ENCODE peak calls at places on chromosomes 11 and 22, in eight cellular contexts. Y is AG10803; I is activated gamma-delta T cell; B is HL-60; R is T follicular helper cell; X is stimulated activated CD4-positive, alpha-beta T cell treated with anti-CD3 and anti-CD28 coated beads, Interleukin-12 subunit alpha, Interleukin-12 subunit beta, amount 100 ng/mL, for 48 hours; J is ecto neural progenitor cell; K is left lung. W is an unnamed sample.

GRCh38 chr22:42376721-42377177 is 55.5 kb downstream of the NFAM1 start:
- DNase-seq in K (peak), Y (peak), X (no peak), B (no peak), J (peak), I (no peak), R (no peak), W (peak)

GRCh38 chr22:27173530-27173929 is 516.1 kb downstream of the MIAT start:
- DNase-seq in I (no peak), R (no peak), B (no peak), J (no peak), X (no peak), K (no peak), Y (no peak), W (no peak)

GRCh38 chr11:116855413-116855812 is 18.0 kb upstream of the APOA1 start:
- DNase-seq in X (no peak), R (no peak), Y (no peak), B (no peak), K (no peak), I (no peak), J (no peak), W (no peak)

GRCh38 chr11:66228521-66228920 is 39.9 kb upstream of the RAB1B start:
- DNase-seq in X (no peak), Y (no peak), J (no peak), R (no peak), B (no peak), K (no peak), I (no peak), W (peak)

GRCh38 chr22:23128269-23129108 is 13.3 kb downstream of the RSPH14 start:
- DNase-seq in I (no peak), X (peak), J (peak), B (peak), Y (peak), K (peak), R (peak), W (peak)

GRCh38 chr11:32497951-32498350 is 62.6 kb upstream of the WT1 start:
- DNase-seq in B (no peak), R (no peak), I (no peak), Y (no peak), X (no peak), K (no peak), J (no peak), W (no peak)

GRCh38 chr11:70510106-70510505 is 111.8 kb downstream of the CTTN start:
- DNase-seq in K (no peak), R (no peak), X (no peak), I (no peak), J (no peak), Y (no peak), B (no peak), W (no peak)

GRCh38 chr11:74686792-74687191 is 44.4 kb downstream of the CHRDL2 start:
- DNase-seq in I (no peak), Y (peak), J (no peak), B (no peak), K (no peak), R (no peak), X (no peak), W (peak)

GRCh38 chr22:27669798-27670599 is 131.6 kb downstream of the MN1 start:
- DNase-seq in B (no peak), I (no peak), X (no peak), R (no peak), K (no peak), Y (no peak), J (no peak), W (no peak)

GRCh38 chr11:10397226-10397987 is 57.7 kb upstream of the AMPD3 start:
- DNase-seq in X (no peak), I (no peak), K (no peak), B (no peak), Y (no peak), R (no peak), J (peak), W (no peak)

GRCh38 chr11:96329855-96330510 is 13.0 kb downstream of the MAML2 start:
- DNase-seq in R (no peak), J (no peak), B (no peak), K (no peak), I (no peak), X (no peak), Y (no peak), W (no peak)

GRCh38 chr11:59756845-59757244 is 1.7 kb downstream of the STX3 start:
- DNase-seq in Y (no peak), X (no peak), J (no peak), R (no peak), I (no peak), K (peak), B (peak), W (peak)

GRCh38 chr11:44817207-44817944 is 90.6 kb downstream of the TSPAN18 start:
- DNase-seq in R (no peak), J (no peak), B (no peak), Y (peak), K (no peak), X (no peak), I (no peak), W (no peak)

GRCh38 chr22:28917747-28918543 is 34.6 kb downstream of the ZNRF3 start:
- DNase-seq in I (no peak), J (peak), Y (peak), K (peak), R (no peak), B (no peak), X (no peak), W (no peak)

GRCh38 chr11:66317322-66317765 is 500 bp upstream of the CD248 start:
- DNase-seq in Y (peak), K (no peak), R (no peak), J (no peak), B (no peak), I (no peak), X (no peak), W (no peak)

GRCh38 chr22:42114721-42115120 is 15.9 kb downstream of the CYP2D6 start:
- DNase-seq in K (no peak), J (peak), R (no peak), Y (peak), B (peak), I (no peak), X (no peak), W (no peak)

GRCh38 chr11:6667733-6668374 is 12.2 kb upstream of the DCHS1 start:
- DNase-seq in B (peak), R (no peak), I (no peak), J (no peak), X (no peak), Y (peak), K (no peak), W (no peak)

GRCh38 chr11:115477410-115477809 is 26.8 kb downstream of the CADM1 start:
- DNase-seq in K (no peak), X (no peak), R (no peak), Y (no peak), I (no peak), B (no peak), J (no peak), W (no peak)

GRCh38 chr11:96154802-96155520 is 188.0 kb downstream of the MAML2 start:
- DNase-seq in K (no peak), Y (peak), I (no peak), J (no peak), X (no peak), B (no peak), R (no peak), W (no peak)

GRCh38 chr22:42596376-42596775 is 18.3 kb downstream of the POLDIP3 start:
- DNase-seq in Y (no peak), J (no peak), K (no peak), I (no peak), B (no peak), R (no peak), X (no peak), W (no peak)

GRCh38 chr11:47442514-47442913 is 6.4 kb downstream of the RAPSN start:
- DNase-seq in X (no peak), I (no peak), R (no peak), K (no peak), B (no peak), J (no peak), Y (no peak), W (no peak)

GRCh38 chr11:92784313-92784712 is 185.1 kb upstream of the MTNR1B start:
- DNase-seq in R (no peak), B (no peak), K (no peak), Y (no peak), J (no peak), I (no peak), X (no peak), W (no peak)

GRCh38 chr11:71222318-71223080 is 29.9 kb downstream of the SHANK2 start:
- DNase-seq in B (no peak), K (peak), X (no peak), I (no peak), Y (no peak), J (no peak), R (no peak), W (peak)

GRCh38 chr22:42368379-42369249 is 63.6 kb downstream of the NFAM1 start:
- DNase-seq in R (peak), K (peak), I (no peak), X (no peak), B (no peak), J (no peak), Y (no peak), W (peak)

GRCh38 chr11:96169250-96169649 is 173.7 kb downstream of the MAML2 start:
- DNase-seq in X (no peak), Y (no peak), K (no peak), B (no peak), R (no peak), I (no peak), J (no peak), W (no peak)

GRCh38 chr11:72982286-72982685 is 159.8 kb downstream of the FCHSD2 start:
- DNase-seq in X (no peak), B (no peak), I (no peak), K (no peak), J (no peak), R (no peak), Y (no peak), W (no peak)

GRCh38 chr22:48952256-48953102 is 875.2 kb downstream of the BRD1 start:
- DNase-seq in R (no peak), Y (no peak), X (no peak), I (no peak), K (no peak), B (no peak), J (peak), W (no peak)

GRCh38 chr11:77209663-77210062 is 81.6 kb downstream of the MYO7A start:
- DNase-seq in B (no peak), X (no peak), I (no peak), J (no peak), K (no peak), Y (no peak), R (no peak), W (no peak)

GRCh38 chr22:31520036-31520435 is 23.7 kb downstream of the SFI1 start:
- DNase-seq in X (no peak), K (no peak), B (no peak), I (no peak), J (no peak), R (no peak), Y (no peak), W (no peak)

GRCh38 chr11:12167098-12167999 is 57.0 kb downstream of the MICAL2 start:
- DNase-seq in Y (peak), B (no peak), J (peak), I (no peak), R (no peak), K (peak), X (no peak), W (no peak)

GRCh38 chr11:16280256-16280682 is 76.1 kb downstream of the SOX6 start:
- DNase-seq in I (no peak), J (no peak), X (peak), Y (no peak), R (no peak), B (no peak), K (no peak), W (peak)

GRCh38 chr11:18329196-18329870 is 7.0 kb downstream of the GTF2H1 start:
- DNase-seq in I (no peak), X (no peak), R (no peak), B (no peak), J (no peak), K (no peak), Y (no peak), W (no peak)

GRCh38 chr11:35763301-35763700 is 100.7 kb downstream of the TRIM44 start:
- DNase-seq in B (no peak), J (no peak), K (no peak), Y (no peak), I (no peak), R (no peak), X (no peak), W (no peak)

GRCh38 chr22:48459259-48459658 is 1368.4 kb downstream of the BRD1 start:
- DNase-seq in J (no peak), Y (no peak), B (no peak), I (no peak), K (no peak), X (no peak), R (no peak), W (no peak)

GRCh38 chr22:25814685-25815084 is 72.7 kb downstream of the MYO18B start:
- DNase-seq in R (no peak), K (no peak), B (no peak), Y (no peak), J (no peak), I (no peak), X (no peak), W (no peak)